ENCODE peak calls at places on chromosomes 7 and 10, in four cellular contexts. K, J, N and D are unnamed samples.

GRCh38 chr7:80385512-80385911 is 126.4 kb downstream of the GNAT3 start:
- DNase-seq in K (no peak), J (no peak), N (peak), D (no peak)

GRCh38 chr7:139873593-139874374 is 44.7 kb downstream of the TBXAS1 start:
- DNase-seq in K (no peak), J (no peak), N (no peak), D (no peak)

GRCh38 chr10:97229322-97229721 is 43.6 kb upstream of the SLIT1 start:
- DNase-seq in N (peak), J (no peak), K (no peak), D (no peak)

GRCh38 chr7:83546586-83546985 is 102.4 kb downstream of the SEMA3E start:
- DNase-seq in N (peak), J (no peak), K (no peak), D (no peak)

GRCh38 chr10:27822286-27822685 is 76.7 kb upstream of the MKX start:
- DNase-seq in J (no peak), K (no peak), N (no peak), D (no peak)

GRCh38 chr10:77686096-77686495 is 48.5 kb upstream of the KCNMA1 start:
- DNase-seq in K (no peak), N (no peak), J (no peak), D (no peak)

GRCh38 chr10:114151486-114151885 is 22.5 kb downstream of the CCDC186 start:
- DNase-seq in J (no peak), K (peak), N (peak), D (no peak)

GRCh38 chr10:101687088-101687487 is 7.9 kb downstream of the FBXW4 start:
- DNase-seq in N (no peak), J (no peak), K (no peak), D (no peak)

GRCh38 chr10:105258674-105259065 is 617.6 kb downstream of the SORCS3 start:
- DNase-seq in J (no peak), N (no peak), K (no peak), D (no peak)

GRCh38 chr10:3538850-3539531 is 246.0 kb downstream of the KLF6 start:
- DNase-seq in K (no peak), J (peak), N (peak), D (no peak)

GRCh38 chr7:67916571-67916970 is 919.9 kb downstream of the TYW1 start:
- DNase-seq in K (no peak), J (no peak), N (no peak), D (no peak)

GRCh38 chr10:121710971-121711370 is 112.7 kb upstream of the FGFR2 start:
- DNase-seq in J (no peak), K (no peak), N (no peak), D (no peak)

GRCh38 chr10:25294032-25294926 is 119.5 kb downstream of the GPR158 start:
- DNase-seq in J (no peak), K (no peak), N (peak), D (no peak)

GRCh38 chr7:44064791-44065430 is 456 bp downstream of the PGAM2 start:
- DNase-seq in K (peak), N (peak), J (no peak), D (no peak)

GRCh38 chr10:49516216-49516970 is 22.5 kb downstream of the ERCC6 start:
- DNase-seq in J (no peak), K (no peak), N (no peak), D (no peak)

GRCh38 chr7:151599401-151600227 is 79.9 kb upstream of the RHEB start:
- DNase-seq in J (no peak), K (no peak), N (peak), D (no peak)

GRCh38 chr10:42783181-42783549 is 570 bp downstream of the BMS1 start:
- DNase-seq in K (peak), J (no peak), N (peak), D (no peak)

GRCh38 chr10:8638088-8638672 is 583.7 kb downstream of the GATA3 start:
- DNase-seq in K (no peak), J (no peak), N (no peak), D (no peak)

GRCh38 chr7:151083071-151083823 is at the start of gene TMUB1:
- DNase-seq in N (peak), J (peak), K (peak), D (peak)

GRCh38 chr10:86339226-86339865 is 27.2 kb downstream of the GRID1 start:
- DNase-seq in K (no peak), N (no peak), J (no peak), D (no peak)

GRCh38 chr10:124384142-124384541 is 34.6 kb downstream of the OAT start:
- DNase-seq in K (no peak), N (no peak), J (peak), D (no peak)

GRCh38 chr10:124386186-124387077 is 32.3 kb downstream of the OAT start:
- DNase-seq in K (no peak), J (peak), N (no peak), D (no peak)

GRCh38 chr10:124385627-124386185 is 33.0 kb downstream of the OAT start:
- DNase-seq in N (no peak), J (no peak), K (no peak), D (no peak)

GRCh38 chr10:124383496-124383895 is 35.2 kb downstream of the OAT start:
- DNase-seq in K (no peak), J (peak), N (no peak), D (no peak)

GRCh38 chr10:124384591-124385190 is 34.0 kb downstream of the OAT start:
- DNase-seq in J (peak), K (no peak), N (no peak), D (no peak)
- H3K4me3 ChIP-seq in J (no peak), K (no peak), N (no peak), D (no peak)

GRCh38 chr10:80535671-80536360 is 1.9 kb upstream of the SH2D4B start:
- DNase-seq in K (peak), N (peak), J (peak), D (peak)
- TF ChIP-seq CTCF in K (peak), N (peak), J (peak), D (no peak)

GRCh38 chr7:6160191-6160623 is 112.2 kb downstream of the CYTH3 start:
- DNase-seq in J (peak), K (peak), N (peak), D (no peak)
- H3K4me3 ChIP-seq in J (no peak), K (no peak), N (no peak), D (no peak)

GRCh38 chr10:108439397-108439796 is 1274.9 kb upstream of the SORCS1 start:
- DNase-seq in N (peak), J (no peak), K (no peak), D (no peak)

GRCh38 chr10:108434818-108435217 is 1270.3 kb upstream of the SORCS1 start:
- DNase-seq in N (no peak), J (no peak), K (no peak), D (no peak)
- TF ChIP-seq CTCF in N (no peak), J (no peak), K (no peak), D (no peak)

DNA sequence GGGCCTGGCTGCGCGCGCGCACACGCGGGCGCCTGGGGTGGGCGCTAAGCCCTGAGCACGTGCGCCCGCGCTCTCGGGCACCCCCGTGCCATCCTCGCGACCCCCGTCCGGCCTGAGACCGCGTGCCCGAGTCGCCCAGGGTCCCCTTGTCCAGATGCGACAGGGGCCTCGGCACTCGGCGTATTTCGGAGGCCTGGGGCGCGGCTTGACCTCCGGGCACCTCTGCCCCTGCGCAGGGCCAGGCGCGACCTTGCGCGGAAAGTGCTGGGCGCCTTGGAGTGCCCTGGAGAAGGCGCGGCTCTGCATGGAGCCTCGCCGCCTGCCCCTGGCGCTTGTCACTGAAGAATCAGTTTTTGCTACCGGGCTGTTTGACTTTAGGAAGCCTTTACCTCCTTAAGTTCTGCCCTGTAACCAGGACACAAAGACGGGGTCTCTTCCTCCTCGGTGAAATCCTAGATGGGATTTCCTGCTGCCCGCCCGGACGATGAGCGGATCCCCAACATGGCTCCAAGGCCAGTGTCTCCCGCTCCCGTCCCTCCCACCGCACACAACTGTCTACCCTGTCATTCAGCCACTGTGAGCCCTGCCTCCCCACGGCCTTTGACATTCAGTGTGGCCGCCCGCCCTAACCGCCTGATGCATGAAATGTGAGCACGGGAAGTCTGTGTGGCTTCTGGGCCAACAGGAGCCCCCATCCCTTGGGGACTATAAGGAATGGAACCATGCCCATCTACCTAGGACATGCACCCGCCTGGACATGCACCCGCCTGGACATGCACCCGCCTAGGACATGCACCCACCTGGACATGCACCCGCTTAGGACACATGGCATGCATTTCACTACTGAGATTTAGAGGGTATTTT is 1.1 kb upstream of the STK32C start:
- DNase-seq in K (no peak), J (no peak), N (no peak), D (no peak)
- H3K4me3 ChIP-seq in K (peak), J (peak), N (peak), D (peak)